ENCODE peak calls at places on chromosomes 13 and 19, in seven cellular contexts. J is K562, M is HCT116, F is GM12878, W is SK-N-SH, G is HepG2, L is H1. S is an unnamed sample.

GRCh38 chr19:7865262-7865911 is 8.8 kb downstream of the PRR36 start:
- DNase-seq in J (peak), M (no peak), F (no peak), W (no peak), G (no peak), L (no peak), S (no peak)

GRCh38 chr19:17544418-17544817 is 11.0 kb upstream of the COLGALT1 start:
- DNase-seq in J (no peak), M (no peak), F (no peak), W (no peak), G (no peak), L (no peak), S (no peak)

GRCh38 chr19:19541572-19541971 is 3.5 kb downstream of the CILP2 start:
- DNase-seq in J (no peak), M (no peak), F (no peak), W (no peak), G (no peak), L (no peak), S (no peak)

GRCh38 chr19:41883463-41883820 is 458 bp downstream of the ARHGEF1 start:
- DNase-seq in J (no peak), M (no peak), F (no peak), W (no peak), G (no peak), L (no peak), S (no peak)

GRCh38 chr13:114143806-114144605 is 11.6 kb upstream of the RASA3 start:
- DNase-seq in J (peak), M (peak), F (no peak), W (peak), G (peak), L (peak), S (peak)

GRCh38 chr13:37729876-37730275 is 131.3 kb upstream of the POSTN start:
- DNase-seq in J (no peak), M (no peak), F (no peak), W (no peak), G (no peak), L (no peak), S (no peak)

GRCh38 chr19:33654840-33655508 is 33.2 kb downstream of the CHST8 start:
- DNase-seq in J (no peak), M (no peak), F (no peak), W (no peak), G (no peak), L (no peak), S (no peak)

GRCh38 chr19:51564791-51565190 is 6.3 kb upstream of the ZNF175 start:
- DNase-seq in J (peak), M (no peak), F (no peak), W (no peak), G (no peak), L (no peak), S (no peak)

GRCh38 chr19:678791-679388 is 2.7 kb downstream of the FSTL3 start:
- DNase-seq in J (no peak), M (no peak), F (no peak), W (no peak), G (no peak), L (no peak), S (no peak)

GRCh38 chr19:51887522-51888498 is at the start of gene ZNF577:
- DNase-seq in J (no peak), M (no peak), F (no peak), W (peak), G (no peak), L (peak), S (no peak)

GRCh38 chr19:1236566-1236965 is 1.2 kb downstream of the CBARP start:
- DNase-seq in J (no peak), M (no peak), F (no peak), W (peak), G (no peak), L (peak), S (no peak)

GRCh38 chr19:12133069-12133468 is 7.1 kb downstream of the ZNF20 start:
- DNase-seq in J (no peak), M (no peak), F (no peak), W (no peak), G (no peak), L (no peak), S (peak)

GRCh38 chr13:30715357-30715756 is 20.0 kb upstream of the ALOX5AP start:
- DNase-seq in J (no peak), M (no peak), F (no peak), W (no peak), G (no peak), L (no peak), S (no peak)

GRCh38 chr19:23916991-23917390 is 2.3 kb downstream of the ZNF726 start:
- DNase-seq in J (no peak), M (no peak), F (no peak), W (no peak), G (no peak), L (no peak), S (no peak)

GRCh38 chr19:4768934-4769777 is 22.4 kb upstream of the FEM1A start:
- DNase-seq in J (peak), M (peak), F (no peak), W (peak), G (peak), L (peak), S (peak)

GRCh38 chr19:10000171-10000826 is 10.0 kb downstream of the COL5A3 start:
- DNase-seq in J (peak), M (peak), F (no peak), W (peak), G (peak), L (peak), S (peak)

GRCh38 chr19:995051-995827 is 5.0 kb upstream of the GRIN3B start:
- DNase-seq in J (no peak), M (no peak), F (no peak), W (no peak), G (no peak), L (no peak), S (no peak)

GRCh38 chr19:50293263-50294004 is 35.7 kb downstream of the KCNC3 start:
- DNase-seq in J (no peak), M (no peak), F (no peak), W (no peak), G (no peak), L (no peak), S (no peak)

GRCh38 chr13:23824355-23824754 is 64.8 kb downstream of the MIPEP start:
- DNase-seq in J (no peak), M (no peak), F (no peak), W (no peak), G (no peak), L (no peak), S (no peak)

GRCh38 chr13:24142886-24143285 is 17.6 kb upstream of the SPATA13 start:
- DNase-seq in J (no peak), M (no peak), F (no peak), W (no peak), G (no peak), L (no peak), S (no peak)

GRCh38 chr19:39212377-39212742 is 8.3 kb upstream of the SYCN start:
- DNase-seq in J (peak), M (peak), F (peak), W (peak), G (no peak), L (peak), S (no peak)

GRCh38 chr13:94205896-94206295 is 273.6 kb downstream of the DCT start:
- DNase-seq in J (no peak), M (no peak), F (no peak), W (no peak), G (no peak), L (no peak), S (no peak)

GRCh38 chr13:94210826-94211225 is 268.7 kb downstream of the DCT start:
- DNase-seq in J (no peak), M (no peak), F (no peak), W (no peak), G (no peak), L (no peak), S (no peak)

GRCh38 chr13:94214979-94215378 is 264.5 kb downstream of the DCT start:
- DNase-seq in J (no peak), M (no peak), F (no peak), W (no peak), G (no peak), L (no peak), S (no peak)

DNA sequence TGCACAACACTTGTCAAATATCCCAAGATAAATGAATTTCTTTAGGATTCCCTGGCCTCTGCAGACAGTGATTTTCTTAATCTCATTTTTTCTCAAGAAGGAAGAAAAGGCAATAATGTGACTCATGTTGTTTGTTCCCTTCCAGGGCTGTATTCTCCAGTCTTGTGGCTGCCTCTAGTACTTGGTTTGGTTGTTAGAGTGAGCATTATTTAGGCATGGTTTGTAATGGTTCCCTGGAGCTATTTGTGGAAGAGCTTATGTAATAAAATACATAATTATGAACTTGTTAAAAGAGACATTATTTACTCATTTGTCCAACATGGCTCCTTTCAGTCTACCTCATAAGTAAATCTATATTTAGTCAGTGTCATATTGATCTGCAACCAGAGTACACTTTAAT is 270.4 kb downstream of the DCT start:
- DNase-seq in J (no peak), M (no peak), F (no peak), W (no peak), G (no peak), L (no peak), S (peak)
- TF ChIP-seq JUND in J (no peak), M (no peak), F (no peak), W (no peak), G (no peak), L (no peak), S (peak)

DNA sequence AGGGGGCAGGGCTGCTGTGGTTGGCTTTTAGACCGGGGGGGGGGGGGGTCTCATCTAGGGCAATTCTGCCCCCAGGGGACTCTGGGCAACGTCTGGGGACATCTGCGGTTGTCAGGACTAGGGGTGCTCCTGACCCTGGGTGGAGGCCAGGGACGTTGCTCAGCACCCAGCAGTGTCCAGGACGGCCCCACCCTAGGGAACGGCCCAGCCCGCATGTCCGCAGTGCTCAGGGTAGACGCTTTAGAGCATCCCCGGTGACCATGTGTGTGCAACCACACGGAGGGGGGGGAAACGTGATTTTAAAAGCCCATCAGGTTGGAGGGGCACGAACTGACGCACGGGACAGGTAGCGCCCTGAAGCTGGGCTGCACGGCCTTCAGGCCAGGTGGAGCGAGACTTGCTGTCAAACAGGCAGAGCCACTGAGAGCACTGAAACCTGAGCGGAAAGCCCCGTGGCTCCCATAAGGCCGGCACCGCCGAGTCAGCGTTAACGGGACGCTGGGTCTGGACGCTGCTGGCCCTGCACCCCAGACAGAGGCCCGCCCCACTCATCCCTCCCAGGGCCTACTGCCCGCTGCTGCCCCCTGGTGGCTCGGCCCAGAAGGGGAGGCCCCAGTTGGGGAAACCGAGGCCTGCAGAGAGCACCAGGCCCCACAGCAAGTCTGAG is 8.3 kb downstream of the CACTIN start:
- DNase-seq in J (peak), M (no peak), F (peak), W (peak), G (no peak), L (peak), S (peak)
- TF ChIP-seq JUND in J (no peak), M (no peak), F (no peak), W (no peak), G (no peak), L (no peak), S (no peak)

GRCh38 chr13:97976551-97977375 is 23.3 kb downstream of the IPO5 start:
- DNase-seq in J (peak), M (no peak), F (no peak), W (peak), G (no peak), L (peak), S (peak)
- TF ChIP-seq JUND in J (no peak), M (no peak), F (no peak), W (no peak), G (no peak), L (no peak), S (no peak)

GRCh38 chr13:40143559-40143958 is 488.1 kb downstream of the COG6 start:
- DNase-seq in J (no peak), M (no peak), F (no peak), W (no peak), G (no peak), L (no peak), S (no peak)
- TF ChIP-seq JUND in J (no peak), M (no peak), F (no peak), W (no peak), G (no peak), L (no peak), S (no peak)

GRCh38 chr19:38049105-38049649 is 142.2 kb downstream of the SIPA1L3 start:
- DNase-seq in J (no peak), M (no peak), F (peak), W (no peak), G (no peak), L (no peak), S (no peak)
- TF ChIP-seq JUND in J (no peak), M (no peak), F (no peak), W (no peak), G (no peak), L (no peak), S (no peak)

S was measured in T47D.